ENCODE peak calls at places on chromosome 14, in four cellular contexts. One of them, this sample, is unnamed.

GRCh38 chr14:105616802-105617192 is 90.4 kb downstream of the TMEM121 start:
- DNase-seq in adrenal gland: no peak
- DNase-seq in stromal cell of bone marrow: no peak
- DNase-seq in B cell: no peak
- DNase-seq in this sample: no peak

GRCh38 chr14:94548999-94549985 is 11.9 kb upstream of the SERPINA4 start:
- DNase-seq in adrenal gland: peak
- DNase-seq in stromal cell of bone marrow: no peak
- DNase-seq in B cell: peak
- DNase-seq in this sample: peak

GRCh38 chr14:50633954-50634353 is 34.2 kb downstream of the SAV1 start:
- DNase-seq in adrenal gland: no peak
- DNase-seq in stromal cell of bone marrow: no peak
- DNase-seq in B cell: no peak
- DNase-seq in this sample: no peak

GRCh38 chr14:68448379-68448778 is 344.5 kb downstream of the ZFP36L1 start:
- DNase-seq in adrenal gland: no peak
- DNase-seq in stromal cell of bone marrow: no peak
- DNase-seq in B cell: no peak
- DNase-seq in this sample: no peak

GRCh38 chr14:74014299-74014698 is 4.8 kb downstream of the ENTPD5 start:
- DNase-seq in adrenal gland: no peak
- DNase-seq in stromal cell of bone marrow: no peak
- DNase-seq in B cell: no peak
- DNase-seq in this sample: no peak

GRCh38 chr14:39988939-39989338 is 556.7 kb upstream of the FBXO33 start:
- DNase-seq in adrenal gland: no peak
- DNase-seq in stromal cell of bone marrow: peak
- DNase-seq in B cell: peak
- DNase-seq in this sample: no peak

GRCh38 chr14:102967506-102967795 is 45.0 kb downstream of the AMN start:
- DNase-seq in adrenal gland: no peak
- DNase-seq in stromal cell of bone marrow: no peak
- DNase-seq in B cell: no peak
- DNase-seq in this sample: no peak

GRCh38 chr14:98766818-98767217 is 505.2 kb downstream of the BCL11B start:
- DNase-seq in adrenal gland: no peak
- DNase-seq in stromal cell of bone marrow: no peak
- DNase-seq in B cell: no peak
- DNase-seq in this sample: no peak

GRCh38 chr14:65414961-65415589 is 2.5 kb downstream of the FUT8 start:
- DNase-seq in adrenal gland: peak
- DNase-seq in stromal cell of bone marrow: no peak
- DNase-seq in B cell: peak
- DNase-seq in this sample: peak

GRCh38 chr14:22887260-22887989 is 4.4 kb downstream of the REM2 start:
- DNase-seq in adrenal gland: peak
- DNase-seq in stromal cell of bone marrow: peak
- DNase-seq in B cell: peak
- DNase-seq in this sample: peak

GRCh38 chr14:101001311-101002069 is 98.0 kb upstream of the RTL1 start:
- DNase-seq in adrenal gland: no peak
- DNase-seq in stromal cell of bone marrow: peak
- DNase-seq in B cell: no peak
- DNase-seq in this sample: no peak

GRCh38 chr14:77654001-77654431 is 37.6 kb upstream of the SPTLC2 start:
- DNase-seq in adrenal gland: no peak
- DNase-seq in stromal cell of bone marrow: no peak
- DNase-seq in B cell: no peak
- DNase-seq in this sample: no peak

GRCh38 chr14:90836692-90837063 is 20.4 kb upstream of the TTC7B start:
- DNase-seq in adrenal gland: no peak
- DNase-seq in stromal cell of bone marrow: no peak
- DNase-seq in B cell: no peak
- DNase-seq in this sample: no peak

GRCh38 chr14:55846852-55847471 is 267.0 kb downstream of the KTN1 start:
- DNase-seq in adrenal gland: peak
- DNase-seq in stromal cell of bone marrow: peak
- DNase-seq in B cell: no peak
- DNase-seq in this sample: no peak

GRCh38 chr14:50334211-50334610 is 22.1 kb downstream of the DMAC2L start:
- DNase-seq in adrenal gland: no peak
- DNase-seq in stromal cell of bone marrow: no peak
- DNase-seq in B cell: no peak
- DNase-seq in this sample: no peak

GRCh38 chr14:103576371-103577024 is 13.7 kb downstream of the COA8 start:
- DNase-seq in adrenal gland: peak
- DNase-seq in stromal cell of bone marrow: peak
- DNase-seq in B cell: no peak
- DNase-seq in this sample: peak

GRCh38 chr14:102474934-102475333 is 34.6 kb downstream of the ANKRD9 start:
- DNase-seq in adrenal gland: peak
- DNase-seq in stromal cell of bone marrow: no peak
- DNase-seq in B cell: no peak
- DNase-seq in this sample: peak

GRCh38 chr14:104795781-104796681 is 483 bp upstream of the AKT1 start:
- DNase-seq in adrenal gland: peak
- DNase-seq in stromal cell of bone marrow: no peak
- DNase-seq in B cell: peak
- DNase-seq in this sample: peak

GRCh38 chr14:76976623-76977005 is 51.9 kb downstream of the IRF2BPL start:
- DNase-seq in adrenal gland: no peak
- DNase-seq in stromal cell of bone marrow: no peak
- DNase-seq in B cell: no peak
- DNase-seq in this sample: no peak

GRCh38 chr14:79543966-79544365 is 667.3 kb downstream of the DIO2 start:
- DNase-seq in adrenal gland: no peak
- DNase-seq in stromal cell of bone marrow: peak
- DNase-seq in B cell: no peak
- DNase-seq in this sample: peak

GRCh38 chr14:24071144-24071697 is at the start of gene CPNE6:
- DNase-seq in adrenal gland: no peak
- DNase-seq in stromal cell of bone marrow: no peak
- DNase-seq in B cell: no peak
- DNase-seq in this sample: no peak

GRCh38 chr14:101714394-101714793 is 47.1 kb upstream of the PPP2R5C start:
- DNase-seq in adrenal gland: no peak
- DNase-seq in stromal cell of bone marrow: no peak
- DNase-seq in B cell: no peak
- DNase-seq in this sample: no peak

GRCh38 chr14:92466068-92466458 is 47.5 kb upstream of the RIN3 start:
- DNase-seq in adrenal gland: no peak
- DNase-seq in stromal cell of bone marrow: no peak
- DNase-seq in B cell: no peak
- DNase-seq in this sample: no peak

GRCh38 chr14:105508069-105508468 is 17.0 kb downstream of the TEDC1 start:
- DNase-seq in adrenal gland: no peak
- DNase-seq in stromal cell of bone marrow: no peak
- DNase-seq in B cell: no peak
- DNase-seq in this sample: no peak

GRCh38 chr14:31188744-31189143 is 18.8 kb downstream of the HECTD1 start:
- DNase-seq in adrenal gland: no peak
- DNase-seq in stromal cell of bone marrow: no peak
- DNase-seq in B cell: no peak
- DNase-seq in this sample: no peak

GRCh38 chr14:105167303-105168092 is 1.1 kb downstream of the JAG2 start:
- DNase-seq in adrenal gland: no peak
- DNase-seq in stromal cell of bone marrow: no peak
- DNase-seq in B cell: peak
- DNase-seq in this sample: peak

GRCh38 chr14:35399083-35399807 is 5.3 kb downstream of the NFKBIA start:
- DNase-seq in adrenal gland: no peak
- DNase-seq in stromal cell of bone marrow: no peak
- DNase-seq in B cell: no peak
- DNase-seq in this sample: no peak

GRCh38 chr14:105387530-105387922 is 10.8 kb upstream of the TEX22 start:
- DNase-seq in adrenal gland: no peak
- DNase-seq in stromal cell of bone marrow: no peak
- DNase-seq in B cell: no peak
- DNase-seq in this sample: peak

This sample was measured in myocyte.